ENCODE peak calls at places on chromosome 18, in four cellular contexts. W is HepG2, G is K562, A is GM12878. J is an unnamed sample.

GRCh38 chr18:744824-745597 is 32.6 kb upstream of the ENOSF1 start:
- DNase-seq in W (no peak), G (no peak), A (no peak), J (no peak)

GRCh38 chr18:49944681-49945080 is 131.3 kb upstream of the ACAA2 start:
- DNase-seq in W (no peak), G (peak; percentile 7), A (no peak), J (no peak)

GRCh38 chr18:850960-851359 is 38.9 kb upstream of the YES1 start:
- DNase-seq in W (no peak), G (no peak), A (no peak), J (no peak)

GRCh38 chr18:58997811-58998337 is 133.2 kb downstream of the ZNF532 start:
- DNase-seq in W (no peak), G (no peak), A (no peak), J (no peak)

GRCh38 chr18:12907258-12907925 is 23.4 kb upstream of the PTPN2 start:
- DNase-seq in W (no peak), G (peak; percentile 29), A (no peak), J (no peak)

GRCh38 chr18:11661430-11661829 is 27.6 kb upstream of the GNAL start:
- DNase-seq in W (no peak), G (peak; percentile 9), A (no peak), J (no peak)

GRCh38 chr18:39462436-39462835 is 1896.8 kb upstream of the CELF4 start:
- DNase-seq in W (no peak), G (no peak), A (no peak), J (no peak)

GRCh38 chr18:54280206-54280550 is 10.9 kb downstream of the POLI start:
- DNase-seq in W (no peak), G (peak; percentile 43), A (no peak), J (no peak)

GRCh38 chr18:43952398-43952797 is 675.1 kb upstream of the SYT4 start:
- DNase-seq in W (no peak), G (no peak), A (no peak), J (no peak)

GRCh38 chr18:12074734-12075133 is 18.9 kb upstream of the ANKRD62 start:
- DNase-seq in W (no peak), G (peak; percentile 16), A (no peak), J (peak; percentile 42)

GRCh38 chr18:5103286-5103685 is 93.8 kb downstream of the AKAIN1 start:
- DNase-seq in W (no peak), G (no peak), A (no peak), J (no peak)

GRCh38 chr18:11728247-11728646 is 39.2 kb downstream of the GNAL start:
- DNase-seq in W (peak; percentile 14), G (peak; percentile 30), A (no peak), J (no peak)

GRCh38 chr18:11310476-11311086 is 161.2 kb upstream of the PIEZO2 start:
- DNase-seq in W (peak; percentile 40), G (peak; percentile 56), A (no peak), J (peak; percentile 44)

GRCh38 chr18:57909620-57910019 is 106.5 kb upstream of the ATP8B1 start:
- DNase-seq in W (no peak), G (no peak), A (no peak), J (no peak)

GRCh38 chr18:7521226-7521856 is 45.8 kb upstream of the PTPRM start:
- DNase-seq in W (no peak), G (no peak), A (no peak), J (no peak)
- TF ChIP-seq YY1 in W (no peak), G (no peak), A (no peak), J (no peak)

GRCh38 chr18:62876106-62876505 is 160.8 kb downstream of the PHLPP1 start:
- DNase-seq in W (no peak), G (no peak), A (no peak), J (no peak)
- H3K4me1 ChIP-seq in W (peaks cover 31% of the 10 kb centered on the region), G (peaks cover 3% of the 10 kb centered on the region), A (peaks cover 4% of the 10 kb centered on the region), J (peaks cover 16% of the 10 kb centered on the region)

GRCh38 chr18:45775726-45776125 is 49.7 kb upstream of the SIGLEC15 start:
- DNase-seq in W (no peak), G (no peak), A (no peak), J (peak; percentile 18)

GRCh38 chr18:45777393-45777792 is 48.1 kb upstream of the SIGLEC15 start:
- DNase-seq in W (no peak), G (no peak), A (no peak), J (no peak)

GRCh38 chr18:45774065-45774521 is 50.1 kb downstream of the SLC14A1 start:
- DNase-seq in W (no peak), G (no peak), A (no peak), J (no peak)

GRCh38 chr18:45772081-45772480 is 48.1 kb downstream of the SLC14A1 start:
- DNase-seq in W (no peak), G (no peak), A (no peak), J (no peak)

DNA sequence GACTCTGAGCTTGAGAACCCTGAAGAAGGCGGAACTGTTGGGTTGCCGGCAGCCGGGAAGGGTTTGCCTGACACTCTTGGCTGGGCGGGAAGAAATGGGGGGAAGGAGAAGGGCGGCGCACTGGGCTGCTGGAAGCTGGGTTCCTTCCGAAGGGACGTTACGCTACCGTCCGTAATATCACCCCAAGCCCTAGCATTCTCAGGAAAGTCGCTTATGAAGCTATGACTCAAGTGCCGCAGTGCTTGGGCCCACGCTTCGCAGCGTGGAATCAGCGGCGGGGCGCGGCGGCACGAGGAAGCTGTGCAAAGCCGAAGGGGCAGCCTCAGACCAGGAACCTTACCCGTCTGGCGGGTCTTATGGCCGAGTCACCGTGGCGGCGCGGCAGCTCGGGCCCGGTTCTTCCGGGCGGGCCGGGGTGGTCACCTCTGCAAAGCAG is 50.2 kb upstream of the SIGLEC15 start:
- DNase-seq in W (no peak), G (peak; percentile 38), A (no peak), J (peak; percentile 55)
- TF ChIP-seq MXI1 in W (no peak), G (no peak), A (no peak), J (no peak)

GRCh38 chr18:73407506-73407905 is 539.7 kb upstream of the NETO1 start:
- DNase-seq in W (no peak), G (no peak), A (no peak), J (no peak)
- TF ChIP-seq YY1 in W (no peak), G (no peak), A (no peak), J (no peak)

GRCh38 chr18:79397830-79398761 is 2.4 kb downstream of the NFATC1 start:
- DNase-seq in W (no peak), G (no peak), A (no peak), J (no peak)
- H3K4me1 ChIP-seq in W (no peaks in the 10 kb centered on the region), G (peaks cover 78% of the 10 kb centered on the region), A (peaks cover 15% of the 10 kb centered on the region), J (no peaks in the 10 kb centered on the region)

GRCh38 chr18:35949903-35950627 is 22.4 kb upstream of the RMP24 start:
- DNase-seq in W (peak; percentile 56), G (peak; percentile 70), A (no peak), J (peak; percentile 79)

GRCh38 chr18:35950628-35950982 is 21.9 kb upstream of the RMP24 start:
- DNase-seq in W (no peak), G (no peak), A (no peak), J (no peak)

GRCh38 chr18:35949090-35949489 is 23.4 kb upstream of the RMP24 start:
- DNase-seq in W (no peak), G (no peak), A (no peak), J (no peak)

GRCh38 chr18:35942661-35943060 is 29.8 kb upstream of the RMP24 start:
- DNase-seq in W (no peak), G (no peak), A (no peak), J (no peak)

GRCh38 chr18:35948080-35948479 is 24.4 kb upstream of the RMP24 start:
- DNase-seq in W (no peak), G (no peak), A (no peak), J (no peak)
- TF ChIP-seq MXI1 in W (no peak), G (no peak), A (no peak), J (no peak)

GRCh38 chr18:3689986-3690681 is 240.2 kb downstream of the TGIF1 start:
- DNase-seq in W (no peak), G (no peak), A (no peak), J (no peak)
- TF ChIP-seq YY1 in W (no peak), G (no peak), A (no peak), J (no peak)

DNA sequence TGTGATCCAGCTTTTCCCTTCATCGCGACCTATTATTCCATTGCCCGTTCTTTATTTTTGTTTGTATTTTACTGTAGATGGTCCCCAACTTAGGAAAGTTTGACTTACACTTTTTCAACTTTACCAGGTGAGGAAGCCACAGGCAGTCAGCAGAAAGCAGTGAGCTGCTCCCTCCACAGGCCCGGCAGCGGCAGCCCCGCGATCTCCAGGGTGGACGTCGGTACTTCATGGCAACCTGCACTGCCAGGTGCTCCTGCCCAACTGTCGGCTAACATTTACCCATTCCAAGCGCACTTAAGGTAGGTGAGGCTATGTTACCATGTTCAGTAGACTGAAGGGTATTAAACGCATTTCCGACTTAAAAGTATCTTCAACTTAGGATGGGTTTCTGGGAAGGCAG is 12.8 kb downstream of the ZNF516 start:
- DNase-seq in W (no peak), G (no peak), A (no peak), J (no peak)
- H3K4me1 ChIP-seq in W (peaks cover 91% of the 10 kb centered on the region), G (no peaks in the 10 kb centered on the region), A (peaks cover 24% of the 10 kb centered on the region), J (peaks cover 7% of the 10 kb centered on the region)

J was measured in SK-N-SH.